ENCODE peak calls at places on chromosomes 3 and 15, in five cellular contexts. One of them, this sample, is unnamed.
A peak's percentile ranks its signal among the peaks of the same experiment; 100 is the strongest.

GRCh38 chr3:77038928-77039605 is 832 bp upstream of the ROBO2 start:
- DNase-seq in GM12864: no peak
- DNase-seq in NCI-H2081: no peak
- DNase-seq in M059J: no peak
- DNase-seq in HS-5: peak; percentile 13
- DNase-seq in this sample: no peak

GRCh38 chr15:59367022-59367451 is 5.6 kb downstream of the MYO1E start:
- DNase-seq in NCI-H2081: no peak
- DNase-seq in M059J: no peak
- DNase-seq in GM12864: no peak
- DNase-seq in HS-5: no peak
- DNase-seq in this sample: no peak

GRCh38 chr3:194009892-194010533 is 125.9 kb upstream of the HES1 start:
- DNase-seq in NCI-H2081: no peak
- DNase-seq in M059J: no peak
- DNase-seq in GM12864: no peak
- DNase-seq in HS-5: no peak
- DNase-seq in this sample: no peak

GRCh38 chr3:174532776-174533175 is 326.4 kb upstream of the NAALADL2 start:
- DNase-seq in HS-5: no peak
- DNase-seq in M059J: peak; percentile 4
- DNase-seq in GM12864: no peak
- DNase-seq in NCI-H2081: no peak
- DNase-seq in this sample: no peak

GRCh38 chr15:35533130-35534110 is 12.5 kb downstream of the DPH6 start:
- DNase-seq in GM12864: no peak
- DNase-seq in HS-5: peak; percentile 61
- DNase-seq in M059J: peak; percentile 80
- DNase-seq in NCI-H2081: no peak
- DNase-seq in this sample: no peak

GRCh38 chr3:30454636-30455035 is 151.8 kb upstream of the TGFBR2 start:
- DNase-seq in GM12864: no peak
- DNase-seq in NCI-H2081: no peak
- DNase-seq in M059J: no peak
- DNase-seq in HS-5: no peak
- DNase-seq in this sample: no peak

GRCh38 chr3:26308454-26308853 is 314.1 kb upstream of the LRRC3B start:
- DNase-seq in M059J: no peak
- DNase-seq in NCI-H2081: no peak
- DNase-seq in GM12864: no peak
- DNase-seq in HS-5: no peak
- DNase-seq in this sample: no peak

GRCh38 chr3:108215876-108216275 is 6.3 kb downstream of the IFT57 start:
- DNase-seq in HS-5: no peak
- DNase-seq in NCI-H2081: no peak
- DNase-seq in M059J: peak; percentile 30
- DNase-seq in GM12864: no peak
- DNase-seq in this sample: no peak

GRCh38 chr3:169699536-169700050 is 36.1 kb upstream of the MECOM start:
- DNase-seq in HS-5: no peak
- DNase-seq in NCI-H2081: no peak
- DNase-seq in GM12864: no peak
- DNase-seq in M059J: peak; percentile 11
- DNase-seq in this sample: no peak

GRCh38 chr15:47975422-47975821 is 145.4 kb upstream of the SLC24A5 start:
- DNase-seq in HS-5: no peak
- DNase-seq in NCI-H2081: no peak
- DNase-seq in M059J: no peak
- DNase-seq in GM12864: no peak
- DNase-seq in this sample: no peak

GRCh38 chr3:138296639-138297038 is 33.0 kb downstream of the NME9 start:
- DNase-seq in M059J: no peak
- DNase-seq in GM12864: no peak
- DNase-seq in NCI-H2081: no peak
- DNase-seq in HS-5: no peak
- DNase-seq in this sample: no peak

GRCh38 chr3:57597973-57598351 is 818 bp upstream of the ARF4 start:
- DNase-seq in GM12864: no peak
- DNase-seq in HS-5: no peak
- DNase-seq in M059J: no peak
- DNase-seq in NCI-H2081: no peak
- DNase-seq in this sample: no peak

GRCh38 chr3:125374501-125374995 is 577 bp downstream of the ZNF148 start:
- DNase-seq in NCI-H2081: peak; percentile 62
- DNase-seq in HS-5: no peak
- DNase-seq in GM12864: no peak
- DNase-seq in M059J: peak; percentile 59
- DNase-seq in this sample: no peak

GRCh38 chr3:58052373-58053273 is 44.4 kb downstream of the FLNB start:
- DNase-seq in HS-5: peak; percentile 94
- DNase-seq in GM12864: no peak
- DNase-seq in M059J: peak; percentile 98
- DNase-seq in NCI-H2081: no peak
- DNase-seq in this sample: peak; percentile 73

GRCh38 chr3:161556533-161556932 is 59.9 kb downstream of the OTOL1 start:
- DNase-seq in NCI-H2081: no peak
- DNase-seq in HS-5: no peak
- DNase-seq in GM12864: no peak
- DNase-seq in M059J: no peak
- DNase-seq in this sample: no peak

GRCh38 chr3:52068055-52068704 is 11.8 kb upstream of the DUSP7 start:
- DNase-seq in NCI-H2081: no peak
- DNase-seq in M059J: no peak
- DNase-seq in HS-5: no peak
- DNase-seq in GM12864: no peak
- DNase-seq in this sample: no peak

GRCh38 chr3:51559266-51559907 is 20.9 kb downstream of the RAD54L2 start:
- DNase-seq in M059J: peak; percentile 30
- DNase-seq in NCI-H2081: no peak
- DNase-seq in HS-5: no peak
- DNase-seq in GM12864: no peak
- DNase-seq in this sample: no peak

GRCh38 chr3:151268267-151269235 is 9.8 kb downstream of the P2RY14 start:
- DNase-seq in GM12864: peak; percentile 64
- DNase-seq in M059J: no peak
- DNase-seq in NCI-H2081: no peak
- DNase-seq in HS-5: no peak
- DNase-seq in this sample: no peak

GRCh38 chr3:50503504-50503903 is at the start of gene CACNA2D2:
- DNase-seq in M059J: peak; percentile 9
- DNase-seq in GM12864: no peak
- DNase-seq in HS-5: no peak
- DNase-seq in NCI-H2081: no peak
- DNase-seq in this sample: no peak